ENCODE peak calls at places on chromosomes 2 and 18, in four cellular contexts. F, K, H and Y are unnamed samples.

GRCh38 chr2:73085691-73086090 is 14.2 kb upstream of the SFXN5 start:
- DNase-seq in H (peak; percentile 84), F (peak; percentile 81), K (peak; percentile 88), Y (peak; percentile 88)

GRCh38 chr2:135948642-135949355 is 36.6 kb downstream of the DARS1 start:
- DNase-seq in K (no peak), F (peak; percentile 65), H (no peak), Y (no peak)

GRCh38 chr2:69126341-69126740 is 113.4 kb downstream of the ANTXR1 start:
- DNase-seq in K (no peak), H (no peak), F (no peak), Y (no peak)

GRCh38 chr18:22279741-22280452 is 110.5 kb downstream of the GATA6 start:
- DNase-seq in F (no peak), H (no peak), K (no peak), Y (no peak)

GRCh38 chr2:69390474-69390873 is 3.4 kb upstream of the GFPT1 start:
- DNase-seq in H (no peak), F (no peak), K (no peak), Y (peak; percentile 41)

GRCh38 chr18:73891572-73892421 is 255.8 kb downstream of the FBXO15 start:
- DNase-seq in H (no peak), K (no peak), F (no peak), Y (no peak)

GRCh38 chr2:19851116-19851515 is 50.7 kb downstream of the TTC32 start:
- DNase-seq in H (no peak), K (no peak), F (no peak), Y (no peak)

GRCh38 chr18:54100920-54101319 is 123.5 kb downstream of the MBD2 start:
- DNase-seq in F (peak; percentile 29), H (no peak), K (no peak), Y (no peak)

GRCh38 chr18:65260030-65260429 is 490.8 kb upstream of the CDH7 start:
- DNase-seq in H (no peak), F (no peak), K (no peak), Y (no peak)

GRCh38 chr2:144424559-144425240 is 95.2 kb downstream of the ZEB2 start:
- DNase-seq in H (no peak), K (no peak), F (no peak), Y (no peak)

GRCh38 chr2:191385416-191386160 is 140.4 kb downstream of the MYO1B start:
- DNase-seq in H (no peak), F (no peak), K (no peak), Y (no peak)

GRCh38 chr2:184921676-184922075 is 323.3 kb downstream of the ZNF804A start:
- DNase-seq in H (no peak), F (no peak), K (no peak), Y (no peak)

GRCh38 chr2:96485751-96486643 is 19.2 kb downstream of the NEURL3 start:
- DNase-seq in H (peak; percentile 71), K (no peak), F (peak; percentile 87), Y (peak; percentile 72)

GRCh38 chr2:74051504-74051903 is 66.8 kb downstream of the TET3 start:
- DNase-seq in H (no peak), F (no peak), K (no peak), Y (no peak)

GRCh38 chr2:11498543-11499034 is 32.6 kb upstream of the E2F6 start:
- DNase-seq in F (no peak), H (no peak), K (peak; percentile 20), Y (peak; percentile 26)

GRCh38 chr2:201768918-201769317 is 11.8 kb downstream of the ALS2 start:
- DNase-seq in H (no peak), F (peak; percentile 53), K (no peak), Y (no peak)

GRCh38 chr2:24919100-24919976 is 699 bp downstream of the ADCY3 start:
- DNase-seq in F (no peak), K (peak; percentile 5), H (no peak), Y (peak; percentile 63)

GRCh38 chr2:197010200-197011020 is 83.9 kb upstream of the PGAP1 start:
- DNase-seq in F (no peak), K (no peak), H (no peak), Y (no peak)

GRCh38 chr2:189799030-189799331 is 14.7 kb downstream of the PMS1 start:
- DNase-seq in F (no peak), H (no peak), K (no peak), Y (no peak)

GRCh38 chr2:127634626-127635379 is 11.2 kb upstream of the GPR17 start:
- DNase-seq in K (no peak), F (no peak), H (no peak), Y (no peak)

GRCh38 chr18:32771871-32772499 is 838 bp downstream of the KLHL14 start:
- DNase-seq in H (no peak), K (peak; percentile 67), F (no peak), Y (no peak)

GRCh38 chr2:167383610-167384194 is 495.4 kb downstream of the XIRP2 start:
- DNase-seq in K (no peak), F (no peak), H (no peak), Y (peak; percentile 33)

GRCh38 chr2:103292570-103293265 is 530.9 kb downstream of the TMEM182 start:
- DNase-seq in K (no peak), H (no peak), F (no peak), Y (no peak)

GRCh38 chr2:171655584-171655983 is 31.7 kb upstream of the DYNC1I2 start:
- DNase-seq in H (no peak), K (no peak), F (no peak), Y (no peak)

GRCh38 chr2:216716109-216716508 is 20.8 kb upstream of the IGFBP5 start:
- DNase-seq in H (no peak), K (no peak), F (no peak), Y (no peak)

DNA sequence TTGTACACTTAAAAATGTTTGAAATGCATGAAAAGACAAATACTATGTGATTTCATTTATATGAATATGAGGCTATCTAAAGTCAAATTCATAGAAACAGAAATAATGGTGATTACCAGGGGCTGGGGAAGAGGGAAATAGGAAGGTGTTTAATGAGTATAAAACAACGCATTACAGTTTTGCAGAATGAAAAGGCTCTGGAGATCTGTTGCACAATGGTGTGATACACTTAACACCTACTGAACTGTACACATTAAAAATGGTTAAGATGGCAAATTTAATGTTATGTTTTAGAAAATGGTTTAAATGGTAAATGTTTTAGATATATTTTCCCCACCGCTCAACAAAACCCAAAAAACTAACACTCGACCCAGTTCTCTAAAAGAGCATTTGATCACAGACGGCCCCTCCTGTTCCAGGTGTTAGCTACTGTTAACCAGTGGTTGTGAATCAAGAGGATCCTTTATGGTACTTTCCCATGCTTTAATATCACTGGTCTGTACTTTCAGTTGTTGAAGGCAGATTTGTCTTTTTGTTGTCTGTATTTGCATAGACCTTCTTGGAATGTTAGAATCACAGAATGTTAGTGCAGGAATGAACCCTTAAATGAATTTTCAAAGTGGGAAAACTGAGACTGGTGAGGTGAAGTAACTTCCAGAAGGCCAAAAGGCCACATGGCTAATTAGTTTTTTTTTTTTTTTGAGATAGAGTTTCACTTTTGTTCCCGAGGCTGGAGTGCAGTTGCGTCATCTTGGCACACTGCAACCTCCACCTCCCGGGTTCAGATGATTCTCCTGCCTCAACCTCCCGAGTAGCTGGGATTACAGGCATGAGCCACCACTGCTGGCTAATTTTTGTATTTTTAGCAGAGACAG is 10.2 kb downstream of the RAB10 start:
- DNase-seq in K (no peak), H (no peak), F (peak; percentile 50), Y (peak; percentile 48)
- H3K4me3 ChIP-seq in K (no peak overlapping the region), H (no peak overlapping the region), F (no peak overlapping the region), Y (no peak overlapping the region)

DNA sequence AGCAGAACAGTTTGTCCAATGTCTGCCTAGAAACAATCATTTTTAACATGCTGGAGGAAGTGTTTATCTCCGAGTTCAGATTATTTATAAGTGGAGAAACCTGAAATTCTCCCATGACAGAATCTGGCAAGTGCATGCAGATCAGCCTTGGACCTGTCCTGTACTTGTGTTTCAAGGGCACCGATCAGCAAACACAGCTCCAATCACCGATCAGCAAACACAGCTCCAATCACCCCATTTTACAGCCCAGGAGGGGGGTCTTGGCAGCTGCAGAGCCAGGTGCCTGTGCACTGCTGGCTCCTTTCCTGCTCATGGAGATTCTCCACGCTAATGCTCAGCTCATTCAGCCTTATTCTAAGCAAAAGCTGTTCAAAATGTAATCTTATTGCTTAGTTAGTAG is 623.0 kb upstream of the HS6ST1 start:
- DNase-seq in F (no peak), K (no peak), H (no peak), Y (no peak)
- H3K4me3 ChIP-seq in F (no peak overlapping the region), K (no peak overlapping the region), H (no peak overlapping the region), Y (no peak overlapping the region)

GRCh38 chr2:21467280-21467818 is 343.6 kb downstream of the TDRD15 start:
- DNase-seq in K (no peak), H (no peak), F (no peak), Y (no peak)

GRCh38 chr2:21469564-21469963 is 345.8 kb downstream of the TDRD15 start:
- DNase-seq in H (no peak), K (peak; percentile 10), F (no peak), Y (no peak)

GRCh38 chr2:21468609-21469008 is 344.8 kb downstream of the TDRD15 start:
- DNase-seq in H (no peak), K (no peak), F (peak; percentile 9), Y (no peak)

GRCh38 chr2:21467910-21468309 is 344.1 kb downstream of the TDRD15 start:
- DNase-seq in H (no peak), K (no peak), F (peak; percentile 76), Y (no peak)

GRCh38 chr2:21469158-21469557 is 345.4 kb downstream of the TDRD15 start:
- DNase-seq in H (no peak), K (peak; percentile 25), F (peak; percentile 45), Y (no peak)
- H3K4me3 ChIP-seq in H (no peak overlapping the region), K (no peak overlapping the region), F (no peak overlapping the region), Y (no peak overlapping the region)

DNA sequence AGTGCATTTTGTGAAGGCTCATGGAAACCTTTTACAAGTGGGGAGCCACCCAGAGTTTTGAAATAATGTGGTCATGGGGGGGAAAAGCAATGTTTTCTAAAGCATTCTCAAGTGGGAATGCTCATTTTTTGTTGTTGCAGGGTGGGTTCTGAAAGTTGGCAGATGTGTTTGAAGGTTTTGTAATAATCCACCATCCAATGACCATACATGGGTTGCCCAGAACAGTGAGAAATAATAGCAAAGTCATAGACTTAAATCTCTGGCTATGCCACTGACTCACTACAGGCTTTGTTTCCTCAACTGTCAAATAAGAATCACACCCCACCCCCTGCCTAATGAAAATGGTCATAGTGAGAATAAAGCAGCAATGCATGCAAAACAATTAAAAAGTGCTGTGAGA is 2.9 kb downstream of the DSG3 start:
- DNase-seq in F (peak; percentile 7), H (no peak), K (no peak), Y (no peak)
- H3K4me3 ChIP-seq in F (no peak overlapping the region), H (no peak overlapping the region), K (no peak overlapping the region), Y (no peak overlapping the region)

GRCh38 chr2:240556553-240557100 is 1.2 kb downstream of the ANKMY1 start:
- DNase-seq in K (peak; percentile 40), F (peak; percentile 66), H (no peak), Y (peak; percentile 58)
- H3K4me3 ChIP-seq in K (no peak overlapping the region), F (peak overlapping the region; percentile 65), H (no peak overlapping the region), Y (no peak overlapping the region)

GRCh38 chr2:36355157-36355889 is at the start of gene CRIM1:
- DNase-seq in F (peak; percentile 95), K (peak; percentile 88), H (peak; percentile 82), Y (peak; percentile 89)
- H3K4me3 ChIP-seq in F (peak within 1 kb of the TSS; percentile 88), K (peak within 1 kb of the TSS; percentile 84), H (peak within 1 kb of the TSS; percentile 76), Y (peak within 1 kb of the TSS; percentile 82)

GRCh38 chr2:100320547-100321180 is 1.6 kb downstream of the LONRF2 start:
- DNase-seq in K (no peak), F (no peak), H (no peak), Y (no peak)
- H3K4me3 ChIP-seq in K (peak overlapping the region; percentile 69), F (no peak overlapping the region), H (peak overlapping the region; percentile 3), Y (no peak overlapping the region)